ENCODE peak calls at places on chromosomes 12 and 14, in five cellular contexts. E is foreskin fibroblast, K is HCT116, H is D341Med, N is ELR. L is an unnamed sample.

GRCh38 chr12:113222730-113223531 is 1.7 kb downstream of the TPCN1 start:
- DNase-seq in E (peak), K (no peak), H (no peak), N (peak), L (no peak)

GRCh38 chr12:85281947-85282312 is 1.9 kb downstream of the ALX1 start:
- DNase-seq in E (no peak), K (no peak), H (no peak), N (no peak), L (no peak)

GRCh38 chr14:65153101-65153500 is 50.8 kb upstream of the MAX start:
- DNase-seq in E (no peak), K (no peak), H (peak), N (no peak), L (no peak)

GRCh38 chr12:128801879-128802391 is 21.8 kb downstream of the SLC15A4 start:
- DNase-seq in E (peak), K (no peak), H (no peak), N (peak), L (no peak)

GRCh38 chr12:12786716-12787601 is 1.5 kb downstream of the APOLD1 start:
- DNase-seq in E (peak), K (no peak), H (peak), N (peak), L (no peak)

GRCh38 chr14:54688229-54688628 is 121.3 kb downstream of the SAMD4A start:
- DNase-seq in E (no peak), K (no peak), H (no peak), N (no peak), L (no peak)

GRCh38 chr14:53793790-53794560 is 162.7 kb downstream of the BMP4 start:
- DNase-seq in E (no peak), K (no peak), H (no peak), N (no peak), L (no peak)

GRCh38 chr14:68539311-68539737 is 253.5 kb downstream of the ZFP36L1 start:
- DNase-seq in E (no peak), K (no peak), H (no peak), N (no peak), L (no peak)

GRCh38 chr12:100043657-100044056 is 58.9 kb upstream of the ANKS1B start:
- DNase-seq in E (no peak), K (no peak), H (no peak), N (no peak), L (no peak)

GRCh38 chr12:40224439-40225291 is at the start of gene LRRK2:
- DNase-seq in E (peak), K (no peak), H (peak), N (peak), L (no peak)

GRCh38 chr12:2765608-2766007 is 29.2 kb upstream of the FKBP4 start:
- DNase-seq in E (no peak), K (no peak), H (no peak), N (no peak), L (no peak)

GRCh38 chr12:58931518-58931917 is 11.2 kb upstream of the LRIG3 start:
- DNase-seq in E (no peak), K (no peak), H (no peak), N (no peak), L (no peak)

GRCh38 chr14:69931960-69932359 is 52.7 kb downstream of the SMOC1 start:
- DNase-seq in E (no peak), K (no peak), H (no peak), N (no peak), L (no peak)

GRCh38 chr14:53953002-53953827 is 3.4 kb downstream of the BMP4 start:
- DNase-seq in E (peak), K (no peak), H (peak), N (peak), L (no peak)

GRCh38 chr12:97943359-97943758 is 480.8 kb downstream of the RMST start:
- DNase-seq in E (no peak), K (no peak), H (no peak), N (no peak), L (no peak)

GRCh38 chr12:22935501-22935900 is 310.5 kb downstream of the ETNK1 start:
- DNase-seq in E (no peak), K (no peak), H (no peak), N (peak), L (no peak)

GRCh38 chr14:91373591-91374245 is 43.9 kb downstream of the CCDC88C start:
- DNase-seq in E (no peak), K (no peak), H (no peak), N (no peak), L (no peak)

L was measured in Panc1.